ENCODE peak calls at places on chromosome 18, in eight cellular contexts. One of them, this sample, is unnamed.

GRCh38 chr18:2515908-2516625 is 55.2 kb downstream of the METTL4 start:
- DNase-seq in HepG2: peak; percentile 3
- DNase-seq in BJ: peak; percentile 89
- DNase-seq in CD4-positive, alpha-beta T cell: no peak
- DNase-seq in IMR-90: peak; percentile 95
- DNase-seq in WTC11: no peak
- DNase-seq in DND-41: no peak
- DNase-seq in nephron progenitor cell: no peak
- DNase-seq in this sample: peak; percentile 13

GRCh38 chr18:66523219-66523991 is 80.5 kb downstream of the CDH19 start:
- DNase-seq in HepG2: peak; percentile 33
- DNase-seq in nephron progenitor cell: no peak
- DNase-seq in BJ: no peak
- DNase-seq in WTC11: no peak
- DNase-seq in DND-41: no peak
- DNase-seq in CD4-positive, alpha-beta T cell: no peak
- DNase-seq in IMR-90: no peak
- DNase-seq in this sample: no peak

GRCh38 chr18:22314001-22314400 is 103.7 kb downstream of the CTAGE1 start:
- DNase-seq in DND-41: no peak
- DNase-seq in HepG2: no peak
- DNase-seq in nephron progenitor cell: no peak
- DNase-seq in WTC11: no peak
- DNase-seq in CD4-positive, alpha-beta T cell: no peak
- DNase-seq in BJ: no peak
- DNase-seq in IMR-90: peak; percentile 83
- DNase-seq in this sample: no peak

GRCh38 chr18:79702906-79703305 is 23.3 kb downstream of the CTDP1 start:
- DNase-seq in nephron progenitor cell: no peak
- DNase-seq in BJ: no peak
- DNase-seq in HepG2: no peak
- DNase-seq in WTC11: no peak
- DNase-seq in IMR-90: no peak
- DNase-seq in DND-41: no peak
- DNase-seq in CD4-positive, alpha-beta T cell: no peak
- DNase-seq in this sample: no peak

GRCh38 chr18:13137041-13137938 is 81.3 kb upstream of the LDLRAD4 start:
- DNase-seq in WTC11: peak; percentile 22
- DNase-seq in BJ: no peak
- DNase-seq in IMR-90: no peak
- DNase-seq in CD4-positive, alpha-beta T cell: no peak
- DNase-seq in DND-41: peak; percentile 85
- DNase-seq in nephron progenitor cell: peak; percentile 63
- DNase-seq in HepG2: no peak
- DNase-seq in this sample: peak; percentile 74

GRCh38 chr18:72541871-72542690 is 2.1 kb downstream of the CBLN2 start:
- DNase-seq in IMR-90: no peak
- DNase-seq in nephron progenitor cell: peak; percentile 53
- DNase-seq in HepG2: no peak
- DNase-seq in DND-41: no peak
- DNase-seq in CD4-positive, alpha-beta T cell: no peak
- DNase-seq in WTC11: peak; percentile 60
- DNase-seq in BJ: no peak
- DNase-seq in this sample: peak; percentile 23

GRCh38 chr18:46155652-46156051 is 51.5 kb downstream of the HAUS1 start:
- DNase-seq in BJ: peak; percentile 82
- DNase-seq in IMR-90: peak; percentile 90
- DNase-seq in CD4-positive, alpha-beta T cell: peak; percentile 8
- DNase-seq in HepG2: no peak
- DNase-seq in WTC11: no peak
- DNase-seq in nephron progenitor cell: no peak
- DNase-seq in DND-41: peak; percentile 86
- DNase-seq in this sample: no peak

GRCh38 chr18:33839452-33840225 is 261.6 kb downstream of the ASXL3 start:
- DNase-seq in CD4-positive, alpha-beta T cell: no peak
- DNase-seq in BJ: no peak
- DNase-seq in nephron progenitor cell: peak; percentile 34
- DNase-seq in HepG2: peak; percentile 55
- DNase-seq in WTC11: no peak
- DNase-seq in DND-41: peak; percentile 25
- DNase-seq in IMR-90: peak; percentile 48
- DNase-seq in this sample: peak; percentile 32

GRCh38 chr18:62683935-62684334 is 31.4 kb upstream of the PHLPP1 start:
- DNase-seq in HepG2: no peak
- DNase-seq in CD4-positive, alpha-beta T cell: no peak
- DNase-seq in IMR-90: no peak
- DNase-seq in DND-41: no peak
- DNase-seq in BJ: no peak
- DNase-seq in nephron progenitor cell: no peak
- DNase-seq in WTC11: no peak
- DNase-seq in this sample: no peak

GRCh38 chr18:33495278-33495677 is 54.8 kb upstream of the CCDC178 start:
- DNase-seq in IMR-90: peak; percentile 13
- DNase-seq in nephron progenitor cell: peak; percentile 29
- DNase-seq in DND-41: no peak
- DNase-seq in BJ: no peak
- DNase-seq in CD4-positive, alpha-beta T cell: no peak
- DNase-seq in WTC11: peak; percentile 37
- DNase-seq in HepG2: peak; percentile 24
- DNase-seq in this sample: no peak

GRCh38 chr18:59605633-59606192 is 91.5 kb downstream of the CCBE1 start:
- DNase-seq in WTC11: no peak
- DNase-seq in nephron progenitor cell: no peak
- DNase-seq in DND-41: no peak
- DNase-seq in HepG2: no peak
- DNase-seq in IMR-90: peak; percentile 78
- DNase-seq in BJ: no peak
- DNase-seq in CD4-positive, alpha-beta T cell: no peak
- DNase-seq in this sample: no peak

GRCh38 chr18:596288-596881 is 403 bp upstream of the CLUL1 start:
- DNase-seq in HepG2: peak; percentile 43
- DNase-seq in CD4-positive, alpha-beta T cell: no peak
- DNase-seq in DND-41: no peak
- DNase-seq in BJ: no peak
- DNase-seq in IMR-90: no peak
- DNase-seq in nephron progenitor cell: peak; percentile 81
- DNase-seq in WTC11: peak; percentile 77
- DNase-seq in this sample: peak; percentile 71

GRCh38 chr18:56986829-56987228 is 160.1 kb upstream of the BOD1L2 start:
- DNase-seq in WTC11: no peak
- DNase-seq in CD4-positive, alpha-beta T cell: no peak
- DNase-seq in BJ: no peak
- DNase-seq in HepG2: peak; percentile 64
- DNase-seq in DND-41: no peak
- DNase-seq in IMR-90: no peak
- DNase-seq in nephron progenitor cell: no peak
- DNase-seq in this sample: no peak

GRCh38 chr18:63213331-63213900 is 106.2 kb downstream of the BCL2 start:
- DNase-seq in HepG2: no peak
- DNase-seq in BJ: no peak
- DNase-seq in CD4-positive, alpha-beta T cell: no peak
- DNase-seq in IMR-90: no peak
- DNase-seq in nephron progenitor cell: no peak
- DNase-seq in DND-41: peak; percentile 66
- DNase-seq in WTC11: no peak
- DNase-seq in this sample: no peak

GRCh38 chr18:2617974-2618373 is 37.6 kb upstream of the SMCHD1 start:
- DNase-seq in WTC11: no peak
- DNase-seq in CD4-positive, alpha-beta T cell: no peak
- DNase-seq in IMR-90: peak; percentile 27
- DNase-seq in BJ: no peak
- DNase-seq in HepG2: no peak
- DNase-seq in DND-41: no peak
- DNase-seq in nephron progenitor cell: no peak
- DNase-seq in this sample: no peak

GRCh38 chr18:75638597-75639467 is 211.3 kb upstream of the SMIM21 start:
- DNase-seq in nephron progenitor cell: peak; percentile 15
- DNase-seq in HepG2: no peak
- DNase-seq in IMR-90: peak; percentile 60
- DNase-seq in CD4-positive, alpha-beta T cell: no peak
- DNase-seq in DND-41: no peak
- DNase-seq in BJ: peak; percentile 25
- DNase-seq in WTC11: no peak
- DNase-seq in this sample: no peak

GRCh38 chr18:68429809-68430208 is 285.1 kb downstream of the TMX3 start:
- DNase-seq in WTC11: no peak
- DNase-seq in BJ: no peak
- DNase-seq in DND-41: no peak
- DNase-seq in nephron progenitor cell: no peak
- DNase-seq in IMR-90: peak; percentile 77
- DNase-seq in HepG2: no peak
- DNase-seq in CD4-positive, alpha-beta T cell: no peak
- DNase-seq in this sample: no peak

GRCh38 chr18:13548106-13548819 is 178.1 kb downstream of the FAM210A start:
- DNase-seq in CD4-positive, alpha-beta T cell: no peak
- DNase-seq in WTC11: no peak
- DNase-seq in HepG2: no peak
- DNase-seq in nephron progenitor cell: no peak
- DNase-seq in BJ: no peak
- DNase-seq in DND-41: peak; percentile 21
- DNase-seq in IMR-90: no peak
- DNase-seq in this sample: no peak

GRCh38 chr18:53819174-53819573 is 405.3 kb downstream of the MBD2 start:
- DNase-seq in CD4-positive, alpha-beta T cell: no peak
- DNase-seq in DND-41: no peak
- DNase-seq in nephron progenitor cell: no peak
- DNase-seq in BJ: no peak
- DNase-seq in HepG2: no peak
- DNase-seq in WTC11: no peak
- DNase-seq in IMR-90: no peak
- DNase-seq in this sample: no peak

GRCh38 chr18:13268035-13268700 is 49.6 kb downstream of the LDLRAD4 start:
- DNase-seq in BJ: no peak
- DNase-seq in DND-41: no peak
- DNase-seq in nephron progenitor cell: peak; percentile 33
- DNase-seq in WTC11: peak; percentile 53
- DNase-seq in HepG2: no peak
- DNase-seq in IMR-90: peak; percentile 24
- DNase-seq in CD4-positive, alpha-beta T cell: no peak
- DNase-seq in this sample: no peak

GRCh38 chr18:57749604-57749970 is 53.5 kb downstream of the ATP8B1 start:
- DNase-seq in BJ: no peak
- DNase-seq in IMR-90: no peak
- DNase-seq in CD4-positive, alpha-beta T cell: no peak
- DNase-seq in WTC11: no peak
- DNase-seq in HepG2: no peak
- DNase-seq in nephron progenitor cell: no peak
- DNase-seq in DND-41: no peak
- DNase-seq in this sample: no peak

GRCh38 chr18:49886891-49887764 is 73.8 kb upstream of the ACAA2 start:
- DNase-seq in nephron progenitor cell: no peak
- DNase-seq in WTC11: peak; percentile 27
- DNase-seq in DND-41: no peak
- DNase-seq in BJ: no peak
- DNase-seq in CD4-positive, alpha-beta T cell: no peak
- DNase-seq in HepG2: no peak
- DNase-seq in IMR-90: no peak
- DNase-seq in this sample: no peak
- TF ChIP-seq CTCF in nephron progenitor cell: no peak
- TF ChIP-seq CTCF in WTC11: no peak
- TF ChIP-seq CTCF in DND-41: peak; percentile 22
- TF ChIP-seq CTCF in BJ: no peak
- TF ChIP-seq CTCF in CD4-positive, alpha-beta T cell: no peak
- TF ChIP-seq CTCF in HepG2: no peak
- TF ChIP-seq CTCF in IMR-90: no peak
- TF ChIP-seq CTCF in this sample: peak; percentile 7

DNA sequence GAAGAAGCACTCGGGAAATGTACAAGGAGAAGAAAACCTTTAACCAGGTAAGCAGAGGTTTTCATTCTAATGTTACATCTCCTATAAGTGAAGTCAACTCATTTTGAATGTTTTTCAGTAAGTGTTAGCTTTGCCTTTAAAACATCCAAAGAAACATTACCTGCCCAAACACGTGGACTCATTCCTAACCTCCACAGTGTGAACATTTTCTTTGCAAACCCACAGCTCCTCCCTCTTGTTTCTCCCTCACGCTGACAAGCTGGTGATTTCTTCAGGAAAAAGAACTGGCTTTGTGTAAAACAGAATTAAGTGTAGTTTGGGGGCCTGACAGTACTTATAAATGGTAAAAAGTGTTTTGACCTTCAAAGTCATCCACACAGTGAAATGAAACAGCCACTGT is 72.5 kb downstream of the MTCL1 start:
- DNase-seq in WTC11: no peak
- DNase-seq in nephron progenitor cell: no peak
- DNase-seq in IMR-90: no peak
- DNase-seq in CD4-positive, alpha-beta T cell: no peak
- DNase-seq in HepG2: no peak
- DNase-seq in BJ: no peak
- DNase-seq in DND-41: no peak
- DNase-seq in this sample: no peak
- TF ChIP-seq CTCF in WTC11: no peak
- TF ChIP-seq CTCF in nephron progenitor cell: no peak
- TF ChIP-seq CTCF in IMR-90: no peak
- TF ChIP-seq CTCF in CD4-positive, alpha-beta T cell: no peak
- TF ChIP-seq CTCF in HepG2: no peak
- TF ChIP-seq CTCF in BJ: no peak
- TF ChIP-seq CTCF in DND-41: no peak
- TF ChIP-seq CTCF in this sample: no peak

GRCh38 chr18:78659748-78660147 is 319.9 kb upstream of the SALL3 start:
- DNase-seq in CD4-positive, alpha-beta T cell: no peak
- DNase-seq in nephron progenitor cell: peak; percentile 61
- DNase-seq in DND-41: peak; percentile 35
- DNase-seq in WTC11: peak; percentile 55
- DNase-seq in HepG2: no peak
- DNase-seq in BJ: no peak
- DNase-seq in IMR-90: no peak
- DNase-seq in this sample: no peak
- TF ChIP-seq CTCF in CD4-positive, alpha-beta T cell: no peak
- TF ChIP-seq CTCF in nephron progenitor cell: peak; percentile 72
- TF ChIP-seq CTCF in DND-41: peak; percentile 71
- TF ChIP-seq CTCF in WTC11: peak; percentile 59
- TF ChIP-seq CTCF in HepG2: peak; percentile 78
- TF ChIP-seq CTCF in BJ: no peak
- TF ChIP-seq CTCF in IMR-90: no peak
- TF ChIP-seq CTCF in this sample: no peak

DNA sequence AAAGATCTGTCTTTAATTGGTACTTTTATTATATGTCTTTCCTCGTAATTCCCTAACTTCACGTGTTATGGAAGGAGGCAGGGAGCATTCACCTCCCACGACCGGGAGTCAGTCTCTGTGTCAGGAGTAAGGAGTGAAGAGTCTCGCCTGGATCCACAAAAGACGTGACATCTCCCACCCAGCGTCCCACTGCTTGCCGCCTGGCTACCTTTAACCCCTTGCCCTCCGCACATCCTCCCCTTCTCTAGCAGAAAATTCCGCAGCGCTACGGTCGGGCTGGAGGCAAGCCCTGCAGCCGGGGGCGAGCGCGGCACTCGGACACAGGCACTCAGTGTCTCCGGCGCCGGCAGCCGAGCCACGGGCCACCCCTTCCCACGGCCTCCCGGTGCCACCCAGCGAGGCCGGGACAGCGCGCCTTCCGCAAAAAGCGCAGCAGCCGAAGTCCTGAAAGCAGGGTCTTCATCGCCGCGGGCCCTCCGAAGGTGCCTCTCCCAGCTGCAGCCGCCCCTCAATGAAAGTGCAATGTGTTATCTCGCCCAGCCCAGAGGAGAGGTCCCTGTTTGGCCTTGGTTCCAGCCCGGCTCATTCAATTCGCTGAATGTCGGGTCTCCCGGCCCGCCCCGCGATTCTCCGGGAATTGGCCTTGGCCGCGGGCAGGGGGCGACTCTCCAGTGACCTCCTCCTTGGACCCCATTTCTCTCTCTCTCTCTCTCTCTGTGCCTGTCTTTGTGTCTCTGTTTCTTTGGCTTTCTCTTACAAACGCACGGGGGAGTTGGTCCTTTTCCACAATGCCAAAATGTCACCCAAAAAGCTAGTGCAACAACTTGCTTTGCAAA is 1.2 kb downstream of the DLGAP1 start:
- DNase-seq in DND-41: no peak
- DNase-seq in WTC11: peak; percentile 64
- DNase-seq in IMR-90: no peak
- DNase-seq in CD4-positive, alpha-beta T cell: no peak
- DNase-seq in nephron progenitor cell: peak; percentile 73
- DNase-seq in BJ: no peak
- DNase-seq in HepG2: no peak
- DNase-seq in this sample: peak; percentile 16
- TF ChIP-seq CTCF in DND-41: no peak
- TF ChIP-seq CTCF in WTC11: no peak
- TF ChIP-seq CTCF in IMR-90: no peak
- TF ChIP-seq CTCF in CD4-positive, alpha-beta T cell: no peak
- TF ChIP-seq CTCF in nephron progenitor cell: no peak
- TF ChIP-seq CTCF in BJ: no peak
- TF ChIP-seq CTCF in HepG2: no peak
- TF ChIP-seq CTCF in this sample: no peak